ENCODE peak calls at places on chromosome 4, in nine cellular contexts. A is left ventricle myocardium inferior; L is suprapubic skin; Z is fibroblast of lung; V is A673; X is thyroid gland; D is mesendoderm; R is effector memory CD4-positive, alpha-beta T cell; O is naive thymus-derived CD4-positive, alpha-beta T cell. Q is an unnamed sample.

GRCh38 chr4:17504081-17504480 is 7.8 kb downstream of the QDPR start:
- DNase-seq in A (no peak), L (no peak), Z (peak; percentile 30), V (peak; percentile 86), X (no peak), D (no peak), R (no peak), O (no peak), Q (no peak)

GRCh38 chr4:12852338-12853307 is 631.5 kb downstream of the RAB28 start:
- DNase-seq in A (no peak), L (no peak), Z (peak; percentile 55), V (peak; percentile 78), X (peak; percentile 1), D (peak; percentile 89), R (no peak), O (no peak), Q (no peak)

GRCh38 chr4:148253748-148254147 is 188.5 kb downstream of the NR3C2 start:
- DNase-seq in A (no peak), L (no peak), Z (no peak), V (no peak), X (no peak), D (no peak), R (no peak), O (no peak), Q (no peak)

GRCh38 chr4:112616984-112617383 is 19.7 kb downstream of the ZGRF1 start:
- DNase-seq in A (no peak), L (no peak), Z (no peak), V (no peak), X (no peak), D (no peak), R (no peak), O (no peak), Q (no peak)

GRCh38 chr4:56570041-56570440 is 64.5 kb downstream of the ARL9 start:
- DNase-seq in A (no peak), L (no peak), Z (peak; percentile 83), V (no peak), X (no peak), D (no peak), R (no peak), O (no peak), Q (no peak)

GRCh38 chr4:87419578-87420249 is 2.7 kb upstream of the NUDT9 start:
- DNase-seq in A (no peak), L (no peak), Z (peak; percentile 49), V (no peak), X (no peak), D (no peak), R (no peak), O (no peak), Q (no peak)

GRCh38 chr4:15498356-15498755 is 28.7 kb downstream of the CC2D2A start:
- DNase-seq in A (no peak), L (no peak), Z (no peak), V (peak; percentile 16), X (no peak), D (no peak), R (no peak), O (no peak), Q (no peak)

GRCh38 chr4:106868381-106869035 is 167.6 kb downstream of the DKK2 start:
- DNase-seq in A (no peak), L (no peak), Z (peak; percentile 66), V (peak; percentile 73), X (no peak), D (no peak), R (no peak), O (no peak), Q (no peak)

GRCh38 chr4:158197194-158197593 is 13.1 kb upstream of the TMEM144 start:
- DNase-seq in A (no peak), L (no peak), Z (no peak), V (no peak), X (no peak), D (no peak), R (no peak), O (no peak), Q (no peak)

GRCh38 chr4:156388826-156389225 is 435.2 kb upstream of the CTSO start:
- DNase-seq in A (no peak), L (no peak), Z (peak; percentile 54), V (no peak), X (no peak), D (no peak), R (no peak), O (no peak), Q (no peak)

GRCh38 chr4:101818362-101818761 is 27.8 kb downstream of the BANK1 start:
- DNase-seq in A (no peak), L (no peak), Z (peak; percentile 78), V (no peak), X (no peak), D (no peak), R (no peak), O (no peak), Q (no peak)

GRCh38 chr4:11489449-11490083 is 60.9 kb upstream of the HS3ST1 start:
- DNase-seq in A (no peak), L (no peak), Z (no peak), V (no peak), X (no peak), D (no peak), R (no peak), O (no peak), Q (no peak)

GRCh38 chr4:17726911-17727310 is 54.5 kb downstream of the FAM184B start:
- DNase-seq in A (no peak), L (no peak), Z (no peak), V (no peak), X (no peak), D (no peak), R (no peak), O (no peak), Q (no peak)

DNA sequence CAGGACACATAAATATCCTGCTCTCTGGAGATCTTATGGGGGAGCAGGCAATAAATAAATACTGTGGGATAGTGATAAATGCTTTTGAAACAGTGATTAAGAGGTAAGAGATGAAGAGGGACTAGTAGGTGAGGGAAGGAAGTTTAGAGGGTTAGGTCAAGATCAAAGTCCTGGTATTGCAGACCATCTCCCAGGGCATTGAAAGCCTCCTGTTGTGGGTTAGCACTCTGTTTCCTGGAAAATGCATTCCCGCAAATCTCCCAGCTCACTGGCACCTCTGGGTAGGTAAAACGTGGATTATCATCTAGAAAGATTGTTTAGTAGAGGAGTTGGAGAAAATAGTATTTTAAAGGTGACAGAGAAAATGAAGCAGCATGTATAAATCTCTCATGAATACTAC is 2.2 kb downstream of the SNX25 start:
- DNase-seq in A (no peak), L (no peak), Z (no peak), V (no peak), X (no peak), D (peak; percentile 57), R (no peak), O (no peak), Q (no peak)
- H3K4me1 ChIP-seq in A (peaks cover 40% of the 10 kb centered on the region), L (peaks cover 21% of the 10 kb centered on the region), Z (no peaks in the 10 kb centered on the region), V (peaks cover 22% of the 10 kb centered on the region), X (peaks cover 31% of the 10 kb centered on the region), D (peaks cover 16% of the 10 kb centered on the region), R (peaks cover 16% of the 10 kb centered on the region), O (peaks cover 17% of the 10 kb centered on the region), Q (peaks cover 29% of the 10 kb centered on the region)

GRCh38 chr4:183139972-183140570 is 41.0 kb downstream of the WWC2 start:
- DNase-seq in A (no peak), L (no peak), Z (peak; percentile 72), V (no peak), X (no peak), D (no peak), R (no peak), O (no peak), Q (no peak)

GRCh38 chr4:183141997-183142396 is 42.9 kb downstream of the WWC2 start:
- DNase-seq in A (no peak), L (no peak), Z (no peak), V (no peak), X (no peak), D (no peak), R (no peak), O (no peak), Q (no peak)

GRCh38 chr4:183142566-183143545 is 43.8 kb downstream of the WWC2 start:
- DNase-seq in A (peak; percentile 72), L (peak; percentile 66), Z (peak; percentile 83), V (peak; percentile 90), X (peak; percentile 70), D (peak; percentile 37), R (no peak), O (no peak), Q (peak; percentile 74)

GRCh38 chr4:183139058-183139740 is 40.1 kb downstream of the WWC2 start:
- DNase-seq in A (no peak), L (no peak), Z (peak; percentile 81), V (no peak), X (no peak), D (peak; percentile 31), R (no peak), O (no peak), Q (no peak)

DNA sequence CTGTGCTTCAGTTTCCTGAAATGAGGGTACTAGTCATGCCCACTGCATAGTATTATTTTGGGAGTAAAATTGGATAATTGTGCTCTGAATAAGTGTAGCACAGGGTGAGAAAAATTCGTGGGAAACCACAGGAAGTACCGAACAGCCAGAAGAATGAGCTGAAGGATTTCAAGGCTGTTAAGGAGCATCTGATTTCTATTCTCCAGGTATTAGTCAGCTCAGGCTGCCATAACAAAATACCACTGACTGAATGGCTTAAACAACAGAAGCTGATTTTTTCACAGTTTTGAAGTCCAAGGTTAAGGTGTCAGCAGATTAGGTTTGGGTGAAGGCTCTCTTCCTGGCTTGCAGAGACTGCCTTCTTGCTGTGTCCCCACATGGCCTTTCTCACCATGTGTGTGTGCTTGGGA is 41.9 kb downstream of the WWC2 start:
- DNase-seq in A (no peak), L (no peak), Z (peak; percentile 99), V (peak; percentile 71), X (no peak), D (peak; percentile 50), R (no peak), O (no peak), Q (no peak)
- H3K4me3 ChIP-seq in A (no peak overlapping the region), L (no peak overlapping the region), Z (no peak overlapping the region), V (no peak overlapping the region), X (no peak overlapping the region), D (no peak overlapping the region), R (no peak overlapping the region), O (no peak overlapping the region), Q (no peak overlapping the region)

DNA sequence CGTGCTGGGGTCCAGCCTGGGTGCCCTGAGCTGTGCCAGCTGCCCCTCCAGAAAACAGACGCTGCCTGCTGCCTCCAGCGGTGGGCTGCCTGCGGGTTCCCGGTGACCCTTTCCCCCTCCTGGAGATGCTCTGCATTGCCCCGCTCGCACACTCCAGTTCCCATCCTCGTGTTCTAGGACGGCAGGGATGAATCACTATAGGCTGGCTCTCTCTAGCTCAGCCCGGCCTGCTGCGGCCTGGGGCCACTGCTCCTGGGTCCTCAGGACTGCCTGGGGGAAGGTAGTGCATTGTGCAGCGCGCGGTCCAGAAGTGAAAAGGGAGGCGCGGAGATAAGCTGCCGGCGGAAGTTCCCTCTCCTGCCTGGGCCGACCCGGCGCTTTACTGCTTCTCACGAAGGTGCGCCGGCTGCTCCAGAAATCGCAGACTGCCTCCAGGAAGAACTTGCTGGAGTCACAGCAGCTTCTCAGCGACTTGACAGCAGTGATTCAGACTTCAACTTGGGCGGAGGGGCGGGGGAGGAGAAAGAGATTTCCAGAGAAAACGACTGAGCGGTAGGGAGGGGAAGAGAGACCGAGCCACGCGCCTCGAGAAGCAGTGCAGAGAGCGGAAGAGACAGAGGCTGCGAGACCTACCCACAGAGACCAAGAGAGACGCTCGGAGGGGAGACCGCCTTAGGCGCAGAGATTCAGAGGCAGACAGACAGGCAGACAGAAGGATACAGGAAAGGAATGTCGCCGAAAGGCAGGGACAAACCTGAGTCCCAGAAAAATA is 6.7 kb upstream of the MSX1 start:
- DNase-seq in A (no peak), L (no peak), Z (peak; percentile 75), V (peak; percentile 54), X (no peak), D (peak; percentile 91), R (no peak), O (no peak), Q (peak; percentile 35)
- H3K27me3 ChIP-seq in A (peaks cover 100% of the 10 kb centered on the region), L (peaks cover 90% of the 10 kb centered on the region), Z (peaks cover 10% of the 10 kb centered on the region), V (peaks cover 32% of the 10 kb centered on the region), X (peaks cover 31% of the 10 kb centered on the region), D (peaks cover 18% of the 10 kb centered on the region), R (peaks cover 47% of the 10 kb centered on the region), O (peaks cover 8% of the 10 kb centered on the region), Q (peaks cover 8% of the 10 kb centered on the region)

GRCh38 chr4:2849267-2850140 is 5.9 kb downstream of the ADD1 start:
- DNase-seq in A (no peak), L (no peak), Z (no peak), V (no peak), X (no peak), D (no peak), R (no peak), O (no peak), Q (no peak)
- H3K4me1 ChIP-seq in A (peaks cover 96% of the 10 kb centered on the region), L (peaks cover 61% of the 10 kb centered on the region), Z (peaks cover 11% of the 10 kb centered on the region), V (peaks cover 16% of the 10 kb centered on the region), X (peaks cover 58% of the 10 kb centered on the region), D (peaks cover 3% of the 10 kb centered on the region), R (peaks cover 27% of the 10 kb centered on the region), O (peaks cover 51% of the 10 kb centered on the region), Q (peaks cover 44% of the 10 kb centered on the region)

Q was measured in testis.